ENCODE peak calls at places on chromosome 17, in six cellular contexts. Z is tibial nerve, X is sigmoid colon, D is keratinocyte, V is body of pancreas, J is prostate gland. W is an unnamed sample.

GRCh38 chr17:73786286-73786743 is 142.1 kb upstream of the SDK2 start:
- DNase-seq in Z (no peak), X (no peak), D (no peak), V (peak; percentile 17), J (no peak), W (peak; percentile 43)

GRCh38 chr17:42005128-42005527 is 12.1 kb downstream of the DNAJC7 start:
- DNase-seq in Z (no peak), X (no peak), D (no peak), V (no peak), J (no peak), W (no peak)

GRCh38 chr17:68598545-68598961 is 2.6 kb downstream of the FAM20A start:
- DNase-seq in Z (no peak), X (no peak), D (no peak), V (no peak), J (no peak), W (no peak)

GRCh38 chr17:76077582-76078110 is 1.3 kb upstream of the ZACN start:
- DNase-seq in Z (no peak), X (no peak), D (no peak), V (peak; percentile 74), J (no peak), W (no peak)

GRCh38 chr17:9038380-9038779 is 17.1 kb downstream of the NTN1 start:
- DNase-seq in Z (no peak), X (no peak), D (no peak), V (no peak), J (no peak), W (no peak)

GRCh38 chr17:41937970-41938851 is 7.8 kb downstream of the ODAD4 start:
- DNase-seq in Z (no peak), X (no peak), D (no peak), V (peak; percentile 79), J (no peak), W (no peak)

GRCh38 chr17:61140386-61140785 is 259.3 kb upstream of the TBX2 start:
- DNase-seq in Z (no peak), X (no peak), D (no peak), V (no peak), J (no peak), W (no peak)

GRCh38 chr17:57674894-57675293 is 70.2 kb downstream of the CCDC182 start:
- DNase-seq in Z (no peak), X (no peak), D (no peak), V (no peak), J (no peak), W (no peak)

GRCh38 chr17:77728871-77729270 is 229.6 kb upstream of the TNRC6C start:
- DNase-seq in Z (no peak), X (no peak), D (no peak), V (no peak), J (no peak), W (no peak)

GRCh38 chr17:17048106-17048505 is 5.8 kb downstream of the MPRIP start:
- DNase-seq in Z (no peak), X (peak; percentile 39), D (no peak), V (no peak), J (no peak), W (no peak)

GRCh38 chr17:59856859-59857794 is 35.6 kb downstream of the TUBD1 start:
- DNase-seq in Z (no peak), X (peak; percentile 4), D (no peak), V (peak; percentile 12), J (no peak), W (no peak)
- TF ChIP-seq CTCF in Z (no peak), X (no peak), D (no peak), V (no peak), J (no peak), W (no peak)

DNA sequence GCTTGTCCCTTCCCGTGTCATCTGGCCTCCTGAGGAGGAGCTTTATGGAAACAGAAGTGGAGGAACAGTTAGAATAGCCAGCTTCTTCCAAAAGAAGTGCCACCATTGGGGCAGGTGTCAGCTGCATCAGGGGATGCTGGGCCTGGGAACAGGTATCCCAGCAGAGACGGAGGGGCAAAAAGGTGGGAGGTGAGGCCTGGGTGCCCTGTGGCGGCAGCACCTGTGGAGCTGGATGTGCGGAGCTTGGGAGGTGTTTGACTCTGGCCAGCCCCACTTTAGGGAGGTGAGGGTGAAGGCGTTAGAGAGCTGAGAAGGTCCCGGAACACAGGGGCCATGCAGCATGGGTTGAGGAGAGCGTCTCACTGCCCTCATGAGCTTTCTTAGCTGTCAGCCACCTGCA is 5.2 kb downstream of the SMCR8 start:
- DNase-seq in Z (no peak), X (peak; percentile 28), D (no peak), V (no peak), J (no peak), W (no peak)
- H3K36me3 ChIP-seq in Z (peaks cover 90% of the 10 kb centered on the region), X (peaks cover 77% of the 10 kb centered on the region), D (peaks cover 20% of the 10 kb centered on the region), V (no peaks in the 10 kb centered on the region), J (peaks cover 2% of the 10 kb centered on the region), W (peaks cover 9% of the 10 kb centered on the region)

GRCh38 chr17:66040402-66040801 is 151.5 kb downstream of the CEP112 start:
- DNase-seq in Z (no peak), X (no peak), D (no peak), V (no peak), J (no peak), W (no peak)
- TF ChIP-seq CTCF in Z (no peak), X (no peak), D (peak; percentile 21), V (no peak), J (no peak), W (no peak)

GRCh38 chr17:80320496-80320895 is 59.8 kb downstream of the RNF213 start:
- DNase-seq in Z (no peak), X (no peak), D (no peak), V (no peak), J (no peak), W (no peak)
- H3K36me3 ChIP-seq in Z (peaks cover 96% of the 10 kb centered on the region), X (peaks cover 88% of the 10 kb centered on the region), D (peaks cover 30% of the 10 kb centered on the region), V (no peaks in the 10 kb centered on the region), J (no peaks in the 10 kb centered on the region), W (no peaks in the 10 kb centered on the region)

GRCh38 chr17:1516403-1517161 is at the start of gene INPP5K:
- DNase-seq in Z (peak; percentile 93), X (peak; percentile 99), D (peak; percentile 88), V (peak; percentile 99), J (peak; percentile 98), W (peak; percentile 98)
- TF ChIP-seq CTCF in Z (peak; percentile 52), X (no peak), D (no peak), V (peak; percentile 8), J (peak; percentile 39), W (no peak)

GRCh38 chr17:63827002-63827800 is at the start of the genes FTSJ3 and PSMC5:
- DNase-seq in Z (peak; percentile 92), X (peak; percentile 98), D (peak; percentile 38), V (peak; percentile 95), J (peak; percentile 95), W (peak; percentile 96)

GRCh38 chr17:63830904-63831491 is 3.5 kb upstream of the FTSJ3 start:
- DNase-seq in Z (no peak), X (no peak), D (no peak), V (no peak), J (no peak), W (no peak)

GRCh38 chr17:63827801-63828221 is 348 bp upstream of the FTSJ3 start:
- DNase-seq in Z (no peak), X (no peak), D (no peak), V (no peak), J (no peak), W (no peak)

GRCh38 chr17:63830278-63830677 is 2.8 kb upstream of the FTSJ3 start:
- DNase-seq in Z (no peak), X (no peak), D (no peak), V (no peak), J (no peak), W (no peak)

GRCh38 chr17:63828936-63829335 is 1.5 kb upstream of the FTSJ3 start:
- DNase-seq in Z (no peak), X (no peak), D (no peak), V (no peak), J (no peak), W (no peak)
- H3K36me3 ChIP-seq in Z (peaks cover 70% of the 10 kb centered on the region), X (peaks cover 72% of the 10 kb centered on the region), D (peaks cover 62% of the 10 kb centered on the region), V (peaks cover 8% of the 10 kb centered on the region), J (peaks cover 32% of the 10 kb centered on the region), W (peaks cover 11% of the 10 kb centered on the region)

GRCh38 chr17:10845388-10845751 is 7.5 kb upstream of the PIRT start:
- DNase-seq in Z (no peak), X (no peak), D (no peak), V (no peak), J (no peak), W (no peak)
- TF ChIP-seq CTCF in Z (no peak), X (no peak), D (no peak), V (no peak), J (no peak), W (no peak)

GRCh38 chr17:80319262-80319998 is 58.8 kb downstream of the RNF213 start:
- DNase-seq in Z (no peak), X (no peak), D (no peak), V (no peak), J (no peak), W (no peak)

GRCh38 chr17:80316927-80317705 is 56.5 kb downstream of the RNF213 start:
- DNase-seq in Z (no peak), X (peak; percentile 87), D (no peak), V (no peak), J (no peak), W (no peak)

GRCh38 chr17:80318166-80318565 is 57.5 kb downstream of the RNF213 start:
- DNase-seq in Z (no peak), X (no peak), D (no peak), V (no peak), J (no peak), W (no peak)

GRCh38 chr17:80317706-80317980 is 57.0 kb downstream of the RNF213 start:
- DNase-seq in Z (no peak), X (no peak), D (no peak), V (no peak), J (no peak), W (no peak)

DNA sequence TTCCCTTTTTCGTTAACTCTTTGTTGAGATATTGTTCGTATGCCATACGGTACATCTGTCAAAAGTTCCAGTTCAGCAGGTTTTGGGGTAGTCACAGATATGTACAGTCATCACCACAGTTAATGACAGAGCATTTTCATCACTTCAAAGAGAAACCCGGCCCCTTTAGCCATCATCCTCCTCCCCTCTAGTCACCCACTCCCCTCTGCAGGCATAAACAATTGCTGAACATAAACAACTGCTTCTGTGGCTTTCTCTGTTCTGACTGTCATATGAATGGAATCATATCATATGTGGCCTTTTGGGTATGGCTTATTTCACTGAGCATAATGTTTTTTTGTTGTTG is 59.3 kb downstream of the RNF213 start:
- DNase-seq in Z (no peak), X (no peak), D (no peak), V (no peak), J (no peak), W (no peak)
- H3K36me3 ChIP-seq in Z (peaks cover 91% of the 10 kb centered on the region), X (peaks cover 83% of the 10 kb centered on the region), D (peaks cover 25% of the 10 kb centered on the region), V (no peaks in the 10 kb centered on the region), J (no peaks in the 10 kb centered on the region), W (no peaks in the 10 kb centered on the region)

DNA sequence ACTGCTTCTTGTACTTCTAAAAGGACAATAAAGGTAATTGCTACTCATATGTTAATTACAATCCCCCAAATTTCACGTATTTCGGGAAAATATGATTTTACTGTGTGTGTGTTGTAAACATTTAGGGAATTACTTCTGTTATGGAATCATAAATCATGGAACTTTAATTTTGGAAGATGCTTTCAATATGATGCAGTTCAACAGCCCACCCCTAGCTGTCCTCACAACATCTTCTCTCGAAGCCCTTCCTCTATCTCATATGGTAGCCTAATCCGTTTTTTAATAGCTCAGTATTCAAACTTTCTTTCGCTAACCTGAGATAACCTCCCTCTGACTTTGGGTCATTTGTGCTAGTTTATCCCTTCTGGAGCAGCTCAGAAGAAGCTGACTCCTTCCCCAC is 78.4 kb downstream of the ANKFN1 start:
- DNase-seq in Z (no peak), X (no peak), D (no peak), V (no peak), J (no peak), W (no peak)
- TF ChIP-seq CTCF in Z (no peak), X (no peak), D (no peak), V (no peak), J (no peak), W (peak; percentile 7)

W was measured in Caco-2.